ENCODE peak calls at places on chromosome 9, in nine cellular contexts. Z is spleen, C is neural progenitor cell, Q is EL, M is nephron progenitor cell, K is BJ, H is T-helper 2 cell, X is NCI-H1092 treated with DMSO at 0.1 percent for 48 hours, P is GM20000. L is an unnamed sample.

GRCh38 chr9:93089024-93089423 is 7.0 kb upstream of the CARD19 start:
- DNase-seq in Q (no peak), K (no peak), C (peak), Z (no peak), P (no peak), X (no peak), H (no peak), M (no peak), L (no peak)

GRCh38 chr9:134358026-134358967 is 32.0 kb downstream of the RXRA start:
- DNase-seq in M (no peak), C (no peak), P (no peak), Z (no peak), H (no peak), K (no peak), X (peak), Q (peak), L (no peak)

GRCh38 chr9:7161469-7161868 is 403.7 kb downstream of the KDM4C start:
- DNase-seq in P (no peak), C (no peak), M (no peak), K (no peak), Q (no peak), X (no peak), Z (no peak), H (no peak), L (no peak)

GRCh38 chr9:90948156-90948555 is 146.5 kb downstream of the SYK start:
- DNase-seq in X (no peak), K (no peak), C (no peak), H (no peak), M (no peak), P (no peak), Z (no peak), Q (no peak), L (no peak)

GRCh38 chr9:134641989-134642384 is 384 bp downstream of the COL5A1 start:
- DNase-seq in H (no peak), M (peak), P (no peak), Z (no peak), K (no peak), X (no peak), C (peak), Q (no peak), L (no peak)

GRCh38 chr9:37350486-37351190 is 71.9 kb upstream of the GRHPR start:
- DNase-seq in Z (no peak), M (no peak), X (no peak), K (no peak), Q (peak), H (no peak), C (no peak), P (no peak), L (no peak)

GRCh38 chr9:18060304-18060934 is 413.5 kb upstream of the ADAMTSL1 start:
- DNase-seq in C (no peak), M (no peak), K (no peak), Q (no peak), P (no peak), H (no peak), Z (no peak), X (no peak), L (peak)

GRCh38 chr9:108861464-108861863 is 602 bp upstream of the ACTL7A start:
- DNase-seq in P (no peak), K (no peak), C (no peak), M (no peak), H (no peak), X (no peak), Q (no peak), Z (no peak), L (no peak)

GRCh38 chr9:11735391-11735790 is 957.8 kb upstream of the TYRP1 start:
- DNase-seq in C (no peak), M (no peak), Q (no peak), P (no peak), K (no peak), H (no peak), X (no peak), Z (no peak), L (no peak)

GRCh38 chr9:14497476-14497875 is 183.5 kb upstream of the NFIB start:
- DNase-seq in Q (no peak), X (no peak), K (no peak), Z (no peak), H (no peak), M (no peak), C (no peak), P (no peak), L (no peak)

GRCh38 chr9:98280162-98280561 is 24.7 kb upstream of the TBC1D2 start:
- DNase-seq in Q (no peak), X (no peak), Z (no peak), C (no peak), K (no peak), P (no peak), M (no peak), H (no peak), L (no peak)

GRCh38 chr9:83296123-83296522 is 233.2 kb upstream of the RASEF start:
- DNase-seq in K (no peak), Q (no peak), P (no peak), Z (no peak), M (peak), X (no peak), H (no peak), C (peak), L (peak)

GRCh38 chr9:99590879-99591278 is 230.8 kb upstream of the NR4A3 start:
- DNase-seq in Q (no peak), K (no peak), Z (no peak), M (no peak), H (no peak), P (no peak), C (no peak), X (no peak), L (no peak)

GRCh38 chr9:33128570-33128969 is 38.6 kb downstream of the B4GALT1 start:
- DNase-seq in K (no peak), Q (no peak), P (no peak), X (no peak), Z (peak), C (no peak), M (no peak), H (no peak), L (no peak)

GRCh38 chr9:130932220-130933069 is 6.6 kb downstream of the FIBCD1 start:
- DNase-seq in K (no peak), Q (peak), M (peak), C (peak), H (no peak), X (no peak), P (no peak), Z (no peak), L (peak)

GRCh38 chr9:105901514-105902109 is 207.3 kb downstream of the TMEM38B start:
- DNase-seq in K (no peak), H (no peak), M (peak), P (peak), Z (no peak), X (peak), C (peak), Q (peak), L (peak)

GRCh38 chr9:29213374-29214161 is 1640.3 kb upstream of the C9orf72 start:
- DNase-seq in Q (no peak), C (peak), K (no peak), X (peak), H (peak), Z (no peak), M (peak), P (no peak), L (no peak)

GRCh38 chr9:134858051-134858841 is 22.4 kb upstream of the FCN2 start:
- DNase-seq in Z (no peak), P (peak), C (no peak), K (no peak), Q (peak), X (no peak), H (peak), M (no peak), L (no peak)

GRCh38 chr9:136982232-136983051 is at the start of gene LCNL1:
- DNase-seq in C (no peak), P (no peak), X (no peak), Z (no peak), Q (no peak), K (no peak), M (no peak), H (no peak), L (no peak)

GRCh38 chr9:111914749-111915424 is 18.3 kb downstream of the UGCG start:
- DNase-seq in X (peak), C (no peak), K (no peak), M (no peak), P (no peak), Q (no peak), Z (no peak), H (peak), L (no peak)

GRCh38 chr9:113635586-113635985 is 172.1 kb downstream of the RGS3 start:
- DNase-seq in M (no peak), P (no peak), H (no peak), X (no peak), Q (no peak), Z (peak), K (no peak), C (no peak), L (no peak)

L was measured in Karpas-422.